ENCODE peak calls at places on chromosomes 4 and X, in four cellular contexts. One of them, this sample, is unnamed.

GRCh38 chr4:158821228-158822009 is 52.6 kb downstream of the FNIP2 start:
- DNase-seq in HEK293T: no peak
- DNase-seq in K562: no peak
- DNase-seq in HepG2: no peak
- DNase-seq in this sample: no peak

GRCh38 chrX:105120460-105120859 is 100.0 kb downstream of the TEX13A start:
- DNase-seq in HEK293T: no peak
- DNase-seq in K562: no peak
- DNase-seq in HepG2: no peak
- DNase-seq in this sample: no peak

GRCh38 chrX:148133099-148133725 is 152.1 kb downstream of the FMR1NB start:
- DNase-seq in HEK293T: no peak
- DNase-seq in K562: no peak
- DNase-seq in HepG2: no peak
- DNase-seq in this sample: no peak

GRCh38 chrX:47210661-47211425 is 7.6 kb upstream of the CDK16 start:
- DNase-seq in HEK293T: no peak
- DNase-seq in K562: no peak
- DNase-seq in HepG2: no peak
- DNase-seq in this sample: no peak

GRCh38 chrX:141220342-141221008 is 21.8 kb downstream of the SPANXC start:
- DNase-seq in HEK293T: no peak
- DNase-seq in K562: no peak
- DNase-seq in HepG2: no peak
- DNase-seq in this sample: no peak

GRCh38 chr4:47289805-47290204 is 173.7 kb downstream of the COMMD8 start:
- DNase-seq in HEK293T: no peak
- DNase-seq in K562: no peak
- DNase-seq in HepG2: no peak
- DNase-seq in this sample: no peak

GRCh38 chrX:68936608-68937007 is 107.8 kb downstream of the EFNB1 start:
- DNase-seq in HEK293T: no peak
- DNase-seq in K562: no peak
- DNase-seq in HepG2: no peak
- DNase-seq in this sample: no peak

GRCh38 chr4:89324671-89325070 is 17.1 kb upstream of the GPRIN3 start:
- DNase-seq in HEK293T: no peak
- DNase-seq in K562: no peak
- DNase-seq in HepG2: no peak
- DNase-seq in this sample: no peak

GRCh38 chr4:26330186-26330787 is 9.5 kb downstream of the RBPJ start:
- DNase-seq in HEK293T: peak
- DNase-seq in K562: peak
- DNase-seq in HepG2: peak
- DNase-seq in this sample: no peak

GRCh38 chr4:94757192-94758140 is at the start of gene BMPR1B:
- DNase-seq in HEK293T: peak
- DNase-seq in K562: no peak
- DNase-seq in HepG2: no peak
- DNase-seq in this sample: peak

GRCh38 chr4:8117278-8117682 is 41.3 kb downstream of the ABLIM2 start:
- DNase-seq in HEK293T: peak
- DNase-seq in K562: peak
- DNase-seq in HepG2: peak
- DNase-seq in this sample: peak

GRCh38 chr4:75004755-75005668 is 72.1 kb downstream of the PARM1 start:
- DNase-seq in HEK293T: no peak
- DNase-seq in K562: no peak
- DNase-seq in HepG2: no peak
- DNase-seq in this sample: no peak

GRCh38 chrX:44157293-44157692 is 184.1 kb upstream of the NDP start:
- DNase-seq in HEK293T: no peak
- DNase-seq in K562: no peak
- DNase-seq in HepG2: no peak
- DNase-seq in this sample: no peak
- TF ChIP-seq ELF4 in HEK293T: no peak
- TF ChIP-seq ELF4 in K562: no peak
- TF ChIP-seq ELF4 in HepG2: no peak
- TF ChIP-seq ELF4 in this sample: no peak

DNA sequence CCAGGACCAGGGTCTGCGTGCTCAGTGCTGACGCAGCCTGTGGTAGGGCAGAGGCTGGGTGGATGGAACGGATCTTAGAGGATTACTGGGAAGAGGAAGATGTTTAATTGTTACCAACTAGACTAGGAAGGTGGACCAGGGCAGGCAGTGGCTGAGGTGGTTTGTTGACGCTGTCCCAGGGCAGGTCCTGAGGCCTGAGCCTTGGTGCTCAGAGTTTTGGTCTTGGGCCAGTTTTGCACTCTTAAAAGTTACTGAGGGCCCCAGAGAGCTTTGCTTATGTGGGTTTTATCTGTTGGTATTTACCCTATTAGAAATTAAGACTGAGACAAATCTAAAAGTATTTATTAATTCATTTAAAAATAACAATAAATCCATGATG is 20.4 kb downstream of the RNF212 start:
- DNase-seq in HEK293T: no peak
- DNase-seq in K562: no peak
- DNase-seq in HepG2: no peak
- DNase-seq in this sample: no peak
- TF ChIP-seq ELF4 in HEK293T: no peak
- TF ChIP-seq ELF4 in K562: no peak
- TF ChIP-seq ELF4 in HepG2: no peak
- TF ChIP-seq ELF4 in this sample: no peak

GRCh38 chrX:8743126-8743732 is 11.3 kb upstream of the ANOS1 start:
- DNase-seq in HEK293T: peak
- DNase-seq in K562: peak
- DNase-seq in HepG2: peak
- DNase-seq in this sample: peak
- TF ChIP-seq ELF4 in HEK293T: no peak
- TF ChIP-seq ELF4 in K562: no peak
- TF ChIP-seq ELF4 in HepG2: no peak
- TF ChIP-seq ELF4 in this sample: no peak

DNA sequence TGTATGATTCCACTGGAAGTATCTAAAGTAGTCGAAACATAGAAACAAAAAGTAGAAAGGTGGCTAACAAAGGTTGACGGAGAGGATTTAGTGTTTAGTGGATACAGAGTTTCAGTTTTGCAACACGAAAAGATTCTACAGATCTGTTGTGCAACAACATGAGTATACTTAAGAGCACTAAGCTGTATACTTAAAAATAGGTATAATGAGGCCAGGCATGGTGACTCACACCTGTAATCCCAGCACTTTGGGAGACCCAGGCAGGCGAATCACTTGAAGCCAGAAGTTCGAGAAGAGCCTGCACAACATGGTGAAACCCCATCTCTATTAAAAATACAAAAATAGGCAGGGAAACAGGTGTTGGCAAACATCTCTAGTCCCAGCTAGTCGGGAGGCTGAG is 7.9 kb upstream of the ATRX start:
- DNase-seq in HEK293T: no peak
- DNase-seq in K562: no peak
- DNase-seq in HepG2: no peak
- DNase-seq in this sample: no peak
- TF ChIP-seq ELF4 in HEK293T: no peak
- TF ChIP-seq ELF4 in K562: no peak
- TF ChIP-seq ELF4 in HepG2: no peak
- TF ChIP-seq ELF4 in this sample: no peak

GRCh38 chrX:15683193-15683592 is 18.6 kb upstream of the CLTRN start:
- DNase-seq in HEK293T: no peak
- DNase-seq in K562: peak
- DNase-seq in HepG2: no peak
- DNase-seq in this sample: no peak

GRCh38 chrX:15679246-15679645 is 14.6 kb upstream of the CLTRN start:
- DNase-seq in HEK293T: no peak
- DNase-seq in K562: no peak
- DNase-seq in HepG2: no peak
- DNase-seq in this sample: no peak

GRCh38 chrX:15675490-15675921 is 10.9 kb upstream of the CLTRN start:
- DNase-seq in HEK293T: peak
- DNase-seq in K562: peak
- DNase-seq in HepG2: no peak
- DNase-seq in this sample: peak

GRCh38 chrX:15678339-15678738 is 13.7 kb upstream of the CLTRN start:
- DNase-seq in HEK293T: no peak
- DNase-seq in K562: no peak
- DNase-seq in HepG2: no peak
- DNase-seq in this sample: no peak

DNA sequence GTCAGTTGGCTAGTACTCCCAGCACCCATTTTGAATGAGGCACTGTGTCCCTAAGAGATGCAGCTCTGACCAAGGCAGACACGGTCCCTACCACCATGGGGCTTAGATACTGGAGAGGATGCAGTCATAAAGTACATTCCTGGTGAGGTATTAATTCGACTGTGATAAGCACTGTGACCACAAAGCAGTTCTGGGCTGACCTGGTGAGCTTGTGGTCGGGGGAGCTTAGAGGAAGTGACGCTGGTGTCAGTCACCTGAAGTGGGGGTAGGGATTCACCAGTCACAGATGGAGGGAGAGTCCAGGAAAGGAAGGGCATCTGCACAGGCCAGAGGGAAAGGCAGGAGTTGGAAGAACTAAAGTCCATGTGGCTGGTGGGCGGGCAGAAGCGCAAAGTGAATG is 15.8 kb upstream of the CLTRN start:
- DNase-seq in HEK293T: no peak
- DNase-seq in K562: no peak
- DNase-seq in HepG2: no peak
- DNase-seq in this sample: no peak
- TF ChIP-seq ELF4 in HEK293T: no peak
- TF ChIP-seq ELF4 in K562: no peak
- TF ChIP-seq ELF4 in HepG2: no peak
- TF ChIP-seq ELF4 in this sample: no peak

GRCh38 chr4:81194286-81194685 is 20.7 kb downstream of the PRKG2 start:
- DNase-seq in HEK293T: no peak
- DNase-seq in K562: no peak
- DNase-seq in HepG2: no peak
- DNase-seq in this sample: no peak
- TF ChIP-seq ELF4 in HEK293T: no peak
- TF ChIP-seq ELF4 in K562: no peak
- TF ChIP-seq ELF4 in HepG2: no peak
- TF ChIP-seq ELF4 in this sample: no peak

GRCh38 chrX:71542825-71543224 is 9.9 kb downstream of the OGT start:
- DNase-seq in HEK293T: no peak
- DNase-seq in K562: no peak
- DNase-seq in HepG2: no peak
- DNase-seq in this sample: no peak

GRCh38 chrX:71540801-71541545 is 8.1 kb downstream of the OGT start:
- DNase-seq in HEK293T: no peak
- DNase-seq in K562: no peak
- DNase-seq in HepG2: no peak
- DNase-seq in this sample: no peak

GRCh38 chrX:71543316-71543715 is 10.4 kb downstream of the OGT start:
- DNase-seq in HEK293T: no peak
- DNase-seq in K562: no peak
- DNase-seq in HepG2: no peak
- DNase-seq in this sample: no peak

GRCh38 chrX:71541546-71542022 is 8.7 kb downstream of the OGT start:
- DNase-seq in HEK293T: no peak
- DNase-seq in K562: no peak
- DNase-seq in HepG2: no peak
- DNase-seq in this sample: no peak

GRCh38 chrX:71542411-71542810 is 9.5 kb downstream of the OGT start:
- DNase-seq in HEK293T: no peak
- DNase-seq in K562: no peak
- DNase-seq in HepG2: no peak
- DNase-seq in this sample: no peak
- TF ChIP-seq ELF4 in HEK293T: no peak
- TF ChIP-seq ELF4 in K562: no peak
- TF ChIP-seq ELF4 in HepG2: no peak
- TF ChIP-seq ELF4 in this sample: no peak

DNA sequence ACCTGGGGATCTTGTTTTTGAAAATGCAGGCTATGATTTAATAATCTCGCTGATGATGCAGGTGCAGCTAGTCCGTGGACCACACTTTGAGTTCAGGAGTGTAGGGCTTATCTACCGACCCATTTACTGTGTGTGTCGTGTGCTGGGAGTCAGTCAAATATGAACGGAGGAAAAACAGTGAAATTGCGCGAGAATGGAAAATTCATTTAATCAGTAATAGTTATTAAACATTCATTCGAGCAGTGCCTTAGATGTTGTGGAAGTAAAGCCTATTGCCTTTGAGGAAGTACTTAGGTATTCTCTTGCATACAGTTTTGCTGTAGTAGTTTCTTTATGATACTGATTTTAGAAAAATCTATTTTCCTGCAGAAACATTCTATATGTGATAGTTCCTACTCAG is 725 bp downstream of the RAB33B start:
- DNase-seq in HEK293T: no peak
- DNase-seq in K562: no peak
- DNase-seq in HepG2: no peak
- DNase-seq in this sample: no peak
- TF ChIP-seq ELF4 in HEK293T: no peak
- TF ChIP-seq ELF4 in K562: no peak
- TF ChIP-seq ELF4 in HepG2: no peak
- TF ChIP-seq ELF4 in this sample: no peak

This sample was measured in WTC11.